ENCODE peak calls at places on chromosomes 16 and 17, in five cellular contexts. C is GM23338, O is heart right ventricle, I is transverse colon, G is neuronal stem cell. Z is an unnamed sample.

GRCh38 chr17:35088911-35089845 is 25.7 kb upstream of the RFFL start:
- DNase-seq in C (peak), O (peak), I (peak), G (peak), Z (peak)

GRCh38 chr16:51359141-51359960 is 208.3 kb upstream of the SALL1 start:
- DNase-seq in C (peak), O (peak), I (peak), G (peak), Z (no peak)

GRCh38 chr17:74512624-74513084 is 18.6 kb downstream of the CD300LB start:
- DNase-seq in C (no peak), O (no peak), I (no peak), G (no peak), Z (no peak)

GRCh38 chr16:50591800-50592771 is 43.9 kb downstream of the NKD1 start:
- DNase-seq in C (peak), O (peak), I (peak), G (no peak), Z (no peak)

GRCh38 chr17:49502258-49502657 is 7.2 kb downstream of the NGFR start:
- DNase-seq in C (no peak), O (no peak), I (no peak), G (no peak), Z (no peak)

GRCh38 chr16:13136896-13137295 is 235.5 kb downstream of the SHISA9 start:
- DNase-seq in C (no peak), O (no peak), I (no peak), G (no peak), Z (no peak)

GRCh38 chr17:19361326-19361725 is 1.2 kb downstream of the B9D1 start:
- DNase-seq in C (no peak), O (no peak), I (peak), G (no peak), Z (no peak)

GRCh38 chr17:867896-868489 is 85.8 kb downstream of the MRM3 start:
- DNase-seq in C (no peak), O (no peak), I (no peak), G (no peak), Z (no peak)

GRCh38 chr17:33328129-33328528 is 35.0 kb upstream of the ASIC2 start:
- DNase-seq in C (peak), O (no peak), I (no peak), G (peak), Z (peak)

GRCh38 chr17:64146418-64147109 is 16.6 kb upstream of the ERN1 start:
- DNase-seq in C (peak), O (peak), I (peak), G (no peak), Z (peak)

GRCh38 chr17:38728290-38728831 is 1.8 kb upstream of the CISD3 start:
- DNase-seq in C (no peak), O (no peak), I (peak), G (no peak), Z (peak)

GRCh38 chr17:1422907-1423306 is 22.9 kb upstream of the YWHAE start:
- DNase-seq in C (no peak), O (peak), I (no peak), G (no peak), Z (no peak)

GRCh38 chr17:68910256-68910705 is 44.9 kb downstream of the ABCA8 start:
- DNase-seq in C (peak), O (peak), I (no peak), G (no peak), Z (no peak)

DNA sequence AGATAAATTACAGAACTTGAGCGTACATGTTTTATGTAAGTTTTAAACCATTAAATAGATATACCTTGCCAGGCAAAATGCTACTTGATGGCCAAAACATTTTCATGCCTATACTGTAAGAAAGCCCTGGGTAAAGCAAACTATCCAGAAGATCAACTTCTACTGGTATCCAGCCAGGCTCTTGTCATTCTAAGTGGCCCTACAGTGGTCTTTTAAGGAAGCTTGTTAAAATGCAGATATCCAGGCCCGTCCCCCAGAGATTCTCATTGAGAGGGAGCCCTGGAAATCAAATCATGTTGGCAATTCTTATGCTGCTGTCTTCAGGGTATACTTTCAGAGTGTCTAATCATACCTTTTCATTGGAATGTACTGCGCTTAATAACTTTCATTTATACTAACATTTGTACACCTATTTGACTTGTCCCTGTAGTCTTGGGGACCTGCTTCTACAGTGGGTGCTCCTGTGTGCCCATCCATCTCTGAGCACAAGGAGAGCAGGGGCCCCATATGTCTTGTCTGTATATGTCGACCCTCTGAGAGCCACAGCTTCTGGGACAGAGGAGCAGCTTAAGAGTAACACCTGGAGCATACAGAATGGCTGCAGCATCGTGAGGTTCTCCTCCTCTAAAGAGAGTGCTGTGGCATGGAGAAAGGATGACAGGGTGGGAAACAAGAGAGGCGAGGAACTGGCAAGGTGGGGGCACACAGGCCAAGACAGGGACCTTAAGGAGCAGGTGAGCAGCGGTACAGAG is 43.6 kb upstream of the ANKFY1 start:
- DNase-seq in C (peak), O (no peak), I (no peak), G (no peak), Z (no peak)
- H3K27ac ChIP-seq in C (peak), O (no peak), I (no peak), G (no peak), Z (no peak)

DNA sequence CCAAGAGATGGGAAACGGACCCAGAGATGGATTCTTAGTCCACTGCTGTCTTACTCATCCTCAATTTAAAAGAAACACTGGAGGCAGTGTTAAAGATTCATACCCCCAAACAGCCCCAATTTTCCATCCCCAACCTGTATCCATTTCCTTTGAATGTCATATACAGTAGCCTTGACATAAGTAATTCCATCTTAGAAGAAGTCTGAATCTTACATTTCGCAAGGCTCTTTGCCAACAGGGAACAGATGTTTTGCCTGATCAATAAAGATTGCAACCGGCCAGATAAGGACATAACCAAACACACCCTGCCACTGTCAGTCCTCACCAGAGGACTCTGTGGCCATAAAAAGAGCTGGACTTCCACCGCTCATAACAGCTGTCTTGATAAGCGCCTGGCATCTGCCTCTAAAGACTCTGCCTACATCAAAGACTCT is 59.1 kb upstream of the MED9 start:
- DNase-seq in C (no peak), O (no peak), I (peak), G (no peak), Z (peak)
- H3K27ac ChIP-seq in C (no peak), O (no peak), I (peak), G (no peak), Z (no peak)

GRCh38 chr17:8371786-8372185 is 4.7 kb downstream of the KRABD2 start:
- DNase-seq in C (no peak), O (no peak), I (no peak), G (no peak), Z (no peak)

GRCh38 chr17:8369944-8370343 is 6.6 kb downstream of the KRABD2 start:
- DNase-seq in C (no peak), O (no peak), I (no peak), G (no peak), Z (no peak)

GRCh38 chr17:8375738-8376259 is 705 bp downstream of the KRABD2 start:
- DNase-seq in C (peak), O (no peak), I (no peak), G (no peak), Z (peak)

GRCh38 chr17:8376302-8377067 is at the start of gene KRABD2:
- DNase-seq in C (peak), O (peak), I (peak), G (peak), Z (peak)

DNA sequence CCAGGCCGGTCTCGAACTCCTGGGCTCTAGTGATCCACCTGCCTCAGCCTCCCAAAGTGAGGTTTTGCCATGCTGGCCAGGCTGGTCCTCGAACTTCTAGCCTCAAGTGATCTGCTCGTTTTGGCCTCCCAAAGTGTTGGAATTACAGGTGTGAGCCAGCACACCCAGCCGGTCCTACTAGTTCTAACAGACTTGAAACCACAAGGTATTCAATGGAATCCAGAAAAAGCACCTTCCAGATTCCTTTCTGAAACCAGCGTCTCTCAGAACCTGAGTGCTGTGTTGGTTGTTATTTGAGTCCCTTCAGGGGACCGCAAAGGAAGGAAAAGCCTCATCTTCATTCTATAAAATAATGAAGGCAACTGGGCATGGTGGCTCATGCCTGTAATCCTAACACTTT is 4.1 kb downstream of the KRABD2 start:
- DNase-seq in C (no peak), O (no peak), I (no peak), G (no peak), Z (no peak)
- H3K27ac ChIP-seq in C (no peak), O (no peak), I (no peak), G (no peak), Z (no peak)

DNA sequence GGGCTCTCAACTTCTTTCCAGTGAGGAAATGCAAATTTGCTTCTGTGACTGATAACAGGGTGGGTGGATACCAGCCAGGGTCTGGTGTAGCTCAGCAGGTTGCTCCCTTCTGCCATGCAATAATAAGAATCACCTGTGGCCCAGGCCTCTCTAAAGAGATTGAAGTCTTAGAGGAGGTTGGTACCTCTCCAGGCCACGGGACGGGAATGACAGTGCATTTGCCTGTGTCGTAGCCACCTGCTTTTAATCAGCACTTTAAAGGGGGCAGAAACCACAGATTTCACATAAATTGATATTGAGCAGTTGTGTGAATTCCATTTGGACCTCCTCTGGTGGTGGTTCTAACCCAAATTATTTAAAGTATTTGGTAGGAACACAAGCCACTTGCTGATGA is 246.9 kb downstream of the PRKCA start:
- DNase-seq in C (peak), O (no peak), I (no peak), G (no peak), Z (peak)
- H3K27ac ChIP-seq in C (peak), O (no peak), I (peak), G (peak), Z (no peak)

DNA sequence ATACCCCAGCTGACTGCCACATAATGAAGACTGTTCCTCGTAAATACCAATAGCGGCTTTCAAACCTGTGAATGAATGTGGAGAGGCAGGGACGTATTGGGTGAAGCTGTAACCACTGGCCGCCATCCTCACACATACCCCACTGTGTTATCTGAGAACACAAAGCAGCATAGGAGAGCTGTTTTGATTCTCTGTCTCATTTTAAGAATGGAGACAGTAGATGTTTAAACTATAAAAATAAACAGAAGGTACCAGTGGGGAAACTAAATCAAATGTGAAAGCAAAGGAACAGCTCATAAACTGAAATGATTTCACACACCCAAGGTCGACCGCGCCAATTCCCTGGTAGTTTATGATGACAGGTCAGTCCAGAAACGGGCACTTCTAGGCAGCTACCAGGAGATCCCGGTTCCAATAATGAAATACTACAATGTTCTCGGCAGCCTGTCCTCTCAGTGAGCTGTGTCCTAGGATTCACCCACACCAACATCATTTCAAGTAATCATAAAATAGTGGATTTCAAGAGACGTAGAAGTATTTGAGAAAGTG is 109.7 kb downstream of the ADCY9 start:
- DNase-seq in C (no peak), O (no peak), I (peak), G (no peak), Z (peak)
- H3K27ac ChIP-seq in C (no peak), O (no peak), I (no peak), G (no peak), Z (no peak)

GRCh38 chr16:11561856-11562255 is 24.9 kb downstream of the LITAF start:
- DNase-seq in C (no peak), O (no peak), I (no peak), G (no peak), Z (no peak)

GRCh38 chr16:11562941-11563340 is 23.8 kb downstream of the LITAF start:
- DNase-seq in C (no peak), O (no peak), I (no peak), G (no peak), Z (no peak)

GRCh38 chr16:11564046-11564926 is 22.4 kb downstream of the LITAF start:
- DNase-seq in C (no peak), O (no peak), I (no peak), G (no peak), Z (no peak)

GRCh38 chr16:11562411-11562810 is 24.3 kb downstream of the LITAF start:
- DNase-seq in C (no peak), O (no peak), I (no peak), G (no peak), Z (no peak)

DNA sequence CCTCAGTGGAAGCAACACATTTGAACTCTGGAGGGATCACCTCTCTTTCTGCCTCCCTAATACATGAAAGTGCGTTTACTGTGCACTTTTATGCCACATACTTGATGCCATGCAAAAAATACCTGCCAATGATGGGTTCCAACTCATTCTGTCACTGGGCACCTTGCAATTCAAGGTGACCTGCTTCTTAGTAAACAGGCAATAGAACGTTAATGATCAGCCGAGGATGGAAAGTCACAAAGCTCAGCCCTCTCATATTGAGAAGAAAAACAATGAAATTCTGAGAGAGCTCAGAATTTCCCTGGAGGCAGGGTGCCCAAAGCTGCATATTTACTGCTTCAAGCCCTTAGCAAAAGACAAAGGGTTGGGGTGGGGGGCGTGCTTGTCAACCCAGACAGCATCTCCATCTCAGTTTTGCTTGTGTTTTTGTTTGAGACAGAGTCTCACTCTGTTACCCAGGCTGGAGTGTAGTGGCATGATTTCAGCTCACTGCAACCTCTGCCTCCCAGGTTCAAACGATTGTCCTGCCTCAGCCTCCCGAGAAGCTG is 23.2 kb downstream of the LITAF start:
- DNase-seq in C (peak), O (no peak), I (no peak), G (no peak), Z (no peak)
- H3K27ac ChIP-seq in C (peak), O (no peak), I (peak), G (peak), Z (no peak)

DNA sequence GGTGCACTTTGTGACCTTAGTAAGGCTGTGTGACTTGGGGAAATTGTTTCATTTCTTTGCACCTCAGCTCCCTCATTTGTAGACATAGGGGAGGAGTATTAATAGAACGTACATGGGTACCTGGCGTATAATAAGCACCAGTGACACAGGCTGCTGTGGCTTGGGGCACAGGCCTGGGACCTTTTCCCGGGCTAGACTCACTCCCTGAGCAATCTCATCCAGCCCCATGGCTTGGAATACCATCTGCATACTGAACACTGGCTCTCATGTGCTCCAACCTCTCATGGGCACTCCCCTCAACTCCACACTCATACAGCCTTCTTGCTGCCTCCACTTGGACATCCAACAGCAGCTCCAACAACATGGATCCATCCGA is 41.0 kb upstream of the MRPS23 start:
- DNase-seq in C (no peak), O (peak), I (no peak), G (no peak), Z (no peak)
- H3K27ac ChIP-seq in C (no peak), O (peak), I (peak), G (no peak), Z (peak)

GRCh38 chr17:8563024-8563776 is 67.3 kb downstream of the MYH10 start:
- DNase-seq in C (no peak), O (no peak), I (no peak), G (no peak), Z (no peak)

DNA sequence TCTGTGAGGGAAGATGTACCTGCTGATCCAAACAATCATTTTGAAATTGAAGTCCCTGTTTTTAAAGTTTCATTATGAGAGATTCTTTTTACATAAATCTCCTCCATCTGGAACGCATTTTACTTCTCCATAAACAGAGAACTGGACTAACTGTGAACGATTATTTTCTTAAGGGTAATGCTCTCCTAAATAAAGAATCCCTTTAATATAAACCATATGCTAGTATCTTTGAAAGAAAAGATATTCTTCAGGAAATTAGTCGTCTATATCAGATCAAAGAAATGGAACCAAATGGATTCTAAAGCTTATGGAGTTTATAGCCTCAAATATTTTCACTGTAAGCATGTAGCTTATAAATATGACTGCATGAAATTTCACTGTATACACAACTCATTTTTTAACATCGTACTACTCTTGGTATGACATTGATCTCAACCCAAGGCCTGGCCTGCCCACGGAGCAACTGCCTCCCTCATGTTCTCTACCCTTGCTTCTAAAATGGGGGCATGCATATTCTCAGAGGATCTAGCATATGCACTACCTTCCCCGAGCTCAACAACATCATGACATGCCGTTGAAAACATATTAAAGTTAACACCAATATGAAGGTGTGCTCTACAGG is 66.4 kb downstream of the MYH10 start:
- DNase-seq in C (no peak), O (no peak), I (no peak), G (no peak), Z (no peak)
- H3K27ac ChIP-seq in C (no peak), O (no peak), I (no peak), G (no peak), Z (no peak)

GRCh38 chr16:10847166-10847565 is 28.6 kb upstream of the TVP23A start:
- DNase-seq in C (no peak), O (no peak), I (no peak), G (no peak), Z (no peak)
- H3K27ac ChIP-seq in C (no peak), O (no peak), I (peak), G (no peak), Z (peak)